ENCODE peak calls at places on chromosomes 1 and 21, in five cellular contexts. R, N, G, Z and V are unnamed samples.
A peak's percentile ranks its signal among the peaks of the same experiment; 100 is the strongest.

GRCh38 chr1:174428033-174428432 is 19.7 kb upstream of the GPR52 start:
- DNase-seq in R (no peak), N (no peak), G (peak; percentile 8), Z (no peak), V (no peak)

GRCh38 chr1:119101563-119101962 is 38.9 kb downstream of the WARS2 start:
- DNase-seq in R (no peak), N (no peak), G (peak; percentile 93), Z (peak; percentile 54), V (no peak)

GRCh38 chr1:15680131-15680530 is 4.0 kb upstream of the PLEKHM2 start:
- DNase-seq in R (no peak), N (no peak), G (peak; percentile 67), Z (peak; percentile 65), V (no peak)

GRCh38 chr1:44608141-44608540 is 66.1 kb downstream of the TMEM53 start:
- DNase-seq in R (no peak), N (no peak), G (no peak), Z (no peak), V (no peak)

GRCh38 chr1:19942088-19942487 is 18.7 kb upstream of the PLA2G2E start:
- DNase-seq in R (no peak), N (no peak), G (peak; percentile 10), Z (no peak), V (no peak)

GRCh38 chr1:91011726-91012125 is 10.1 kb downstream of the ZNF644 start:
- DNase-seq in R (no peak), N (no peak), G (peak; percentile 78), Z (no peak), V (no peak)

GRCh38 chr1:47937586-47937985 is 59.6 kb downstream of the TRABD2B start:
- DNase-seq in R (no peak), N (no peak), G (no peak), Z (no peak), V (no peak)

GRCh38 chr1:70455291-70455690 is 44.2 kb downstream of the CTH start:
- DNase-seq in R (no peak), N (no peak), G (no peak), Z (no peak), V (no peak)

GRCh38 chr21:19237603-19238002 is 834.0 kb upstream of the TMPRSS15 start:
- DNase-seq in R (no peak), N (no peak), G (no peak), Z (no peak), V (no peak)

GRCh38 chr1:197140123-197140522 is 6.3 kb downstream of the ASPM start:
- DNase-seq in R (no peak), N (no peak), G (peak; percentile 68), Z (no peak), V (no peak)

GRCh38 chr1:200252526-200252925 is 157.3 kb downstream of the ZNF281 start:
- DNase-seq in R (no peak), N (no peak), G (peak; percentile 9), Z (no peak), V (no peak)

GRCh38 chr21:25457411-25457810 is 149.9 kb downstream of the MRPL39 start:
- DNase-seq in R (no peak), N (no peak), G (peak; percentile 41), Z (no peak), V (no peak)

GRCh38 chr1:60025552-60025951 is 48.0 kb downstream of the C1orf87 start:
- DNase-seq in R (no peak), N (no peak), G (no peak), Z (no peak), V (no peak)